ENCODE peak calls at places on chromosomes 13 and 19, in four cellular contexts. One of them, this sample, is unnamed.

GRCh38 chr13:76683854-76684253 is 202.4 kb downstream of the KCTD12 start:
- DNase-seq in GF-D8: no peak
- DNase-seq in stimulated activated naive CD8-positive, alpha-beta T cell treated with anti-CD3 and anti-CD28 coated beads, Interleukin-15, Interleukin-2, amounts not matched to agents 100 U/mL and 50 U/mL, for 24 hours: no peak
- DNase-seq in nephron progenitor cell: no peak
- DNase-seq in this sample: no peak

GRCh38 chr19:2952953-2953481 is 8.2 kb upstream of the ZNF77 start:
- DNase-seq in GF-D8: no peak
- DNase-seq in stimulated activated naive CD8-positive, alpha-beta T cell treated with anti-CD3 and anti-CD28 coated beads, Interleukin-15, Interleukin-2, amounts not matched to agents 100 U/mL and 50 U/mL, for 24 hours: no peak
- DNase-seq in nephron progenitor cell: no peak
- DNase-seq in this sample: no peak

GRCh38 chr19:5632241-5632612 is 9.3 kb downstream of the SAFB start:
- DNase-seq in stimulated activated naive CD8-positive, alpha-beta T cell treated with anti-CD3 and anti-CD28 coated beads, Interleukin-15, Interleukin-2, amounts not matched to agents 100 U/mL and 50 U/mL, for 24 hours: no peak
- DNase-seq in nephron progenitor cell: no peak
- DNase-seq in GF-D8: peak; percentile 2
- DNase-seq in this sample: no peak

GRCh38 chr19:17376935-17377600 is at the start of gene PLVAP:
- DNase-seq in nephron progenitor cell: peak; percentile 31
- DNase-seq in GF-D8: no peak
- DNase-seq in stimulated activated naive CD8-positive, alpha-beta T cell treated with anti-CD3 and anti-CD28 coated beads, Interleukin-15, Interleukin-2, amounts not matched to agents 100 U/mL and 50 U/mL, for 24 hours: no peak
- DNase-seq in this sample: no peak

GRCh38 chr13:105721056-105721455 is 814.4 kb downstream of the EFNB2 start:
- DNase-seq in stimulated activated naive CD8-positive, alpha-beta T cell treated with anti-CD3 and anti-CD28 coated beads, Interleukin-15, Interleukin-2, amounts not matched to agents 100 U/mL and 50 U/mL, for 24 hours: no peak
- DNase-seq in GF-D8: no peak
- DNase-seq in nephron progenitor cell: no peak
- DNase-seq in this sample: no peak

GRCh38 chr19:9885077-9885552 is 50.0 kb downstream of the PIN1 start:
- DNase-seq in GF-D8: no peak
- DNase-seq in nephron progenitor cell: no peak
- DNase-seq in stimulated activated naive CD8-positive, alpha-beta T cell treated with anti-CD3 and anti-CD28 coated beads, Interleukin-15, Interleukin-2, amounts not matched to agents 100 U/mL and 50 U/mL, for 24 hours: no peak
- DNase-seq in this sample: no peak

GRCh38 chr19:6564393-6564792 is 26.6 kb downstream of the CD70 start:
- DNase-seq in GF-D8: no peak
- DNase-seq in nephron progenitor cell: no peak
- DNase-seq in stimulated activated naive CD8-positive, alpha-beta T cell treated with anti-CD3 and anti-CD28 coated beads, Interleukin-15, Interleukin-2, amounts not matched to agents 100 U/mL and 50 U/mL, for 24 hours: no peak
- DNase-seq in this sample: peak; percentile 35

GRCh38 chr13:48431987-48432615 is 19.2 kb upstream of the LPAR6 start:
- DNase-seq in stimulated activated naive CD8-positive, alpha-beta T cell treated with anti-CD3 and anti-CD28 coated beads, Interleukin-15, Interleukin-2, amounts not matched to agents 100 U/mL and 50 U/mL, for 24 hours: no peak
- DNase-seq in nephron progenitor cell: no peak
- DNase-seq in GF-D8: no peak
- DNase-seq in this sample: no peak

GRCh38 chr13:80345771-80346510 is 5.0 kb upstream of the SPRY2 start:
- DNase-seq in nephron progenitor cell: no peak
- DNase-seq in GF-D8: no peak
- DNase-seq in stimulated activated naive CD8-positive, alpha-beta T cell treated with anti-CD3 and anti-CD28 coated beads, Interleukin-15, Interleukin-2, amounts not matched to agents 100 U/mL and 50 U/mL, for 24 hours: no peak
- DNase-seq in this sample: no peak

GRCh38 chr13:36163303-36163702 is 32.1 kb upstream of the DCLK1 start:
- DNase-seq in nephron progenitor cell: no peak
- DNase-seq in GF-D8: no peak
- DNase-seq in stimulated activated naive CD8-positive, alpha-beta T cell treated with anti-CD3 and anti-CD28 coated beads, Interleukin-15, Interleukin-2, amounts not matched to agents 100 U/mL and 50 U/mL, for 24 hours: no peak
- DNase-seq in this sample: no peak

GRCh38 chr19:31436121-31436776 is 87.0 kb upstream of the TSHZ3 start:
- DNase-seq in GF-D8: no peak
- DNase-seq in stimulated activated naive CD8-positive, alpha-beta T cell treated with anti-CD3 and anti-CD28 coated beads, Interleukin-15, Interleukin-2, amounts not matched to agents 100 U/mL and 50 U/mL, for 24 hours: no peak
- DNase-seq in nephron progenitor cell: no peak
- DNase-seq in this sample: no peak

GRCh38 chr19:45069056-45069455 is 7.2 kb downstream of the ZNF296 start:
- DNase-seq in GF-D8: no peak
- DNase-seq in nephron progenitor cell: no peak
- DNase-seq in stimulated activated naive CD8-positive, alpha-beta T cell treated with anti-CD3 and anti-CD28 coated beads, Interleukin-15, Interleukin-2, amounts not matched to agents 100 U/mL and 50 U/mL, for 24 hours: no peak
- DNase-seq in this sample: no peak

GRCh38 chr13:22903925-22904324 is 276.9 kb upstream of the SGCG start:
- DNase-seq in stimulated activated naive CD8-positive, alpha-beta T cell treated with anti-CD3 and anti-CD28 coated beads, Interleukin-15, Interleukin-2, amounts not matched to agents 100 U/mL and 50 U/mL, for 24 hours: no peak
- DNase-seq in nephron progenitor cell: no peak
- DNase-seq in GF-D8: no peak
- DNase-seq in this sample: no peak

GRCh38 chr19:1047696-1048147 is 7.8 kb downstream of the ABCA7 start:
- DNase-seq in GF-D8: no peak
- DNase-seq in stimulated activated naive CD8-positive, alpha-beta T cell treated with anti-CD3 and anti-CD28 coated beads, Interleukin-15, Interleukin-2, amounts not matched to agents 100 U/mL and 50 U/mL, for 24 hours: no peak
- DNase-seq in nephron progenitor cell: no peak
- DNase-seq in this sample: no peak

GRCh38 chr13:44045179-44045562 is 165.5 kb downstream of the LACC1 start:
- DNase-seq in nephron progenitor cell: no peak
- DNase-seq in GF-D8: no peak
- DNase-seq in stimulated activated naive CD8-positive, alpha-beta T cell treated with anti-CD3 and anti-CD28 coated beads, Interleukin-15, Interleukin-2, amounts not matched to agents 100 U/mL and 50 U/mL, for 24 hours: no peak
- DNase-seq in this sample: no peak

GRCh38 chr19:35960432-35960972 is 24.3 kb downstream of the LRFN3 start:
- DNase-seq in nephron progenitor cell: no peak
- DNase-seq in stimulated activated naive CD8-positive, alpha-beta T cell treated with anti-CD3 and anti-CD28 coated beads, Interleukin-15, Interleukin-2, amounts not matched to agents 100 U/mL and 50 U/mL, for 24 hours: no peak
- DNase-seq in GF-D8: no peak
- DNase-seq in this sample: no peak

GRCh38 chr13:72384186-72384823 is 343.1 kb downstream of the MZT1 start:
- DNase-seq in GF-D8: no peak
- DNase-seq in nephron progenitor cell: no peak
- DNase-seq in stimulated activated naive CD8-positive, alpha-beta T cell treated with anti-CD3 and anti-CD28 coated beads, Interleukin-15, Interleukin-2, amounts not matched to agents 100 U/mL and 50 U/mL, for 24 hours: no peak
- DNase-seq in this sample: no peak

GRCh38 chr13:30121666-30122065 is 185.7 kb downstream of the KATNAL1 start:
- DNase-seq in nephron progenitor cell: no peak
- DNase-seq in GF-D8: no peak
- DNase-seq in stimulated activated naive CD8-positive, alpha-beta T cell treated with anti-CD3 and anti-CD28 coated beads, Interleukin-15, Interleukin-2, amounts not matched to agents 100 U/mL and 50 U/mL, for 24 hours: no peak
- DNase-seq in this sample: peak; percentile 48

This sample was measured in activated CD8-positive, alpha-beta T cell treated with anti-CD3 and anti-CD28 coated beads, Interleukin-2, amount 10 ng/mL, durations not matched to agents 7 days and 5 days.